ENCODE peak calls at places on chromosome 12, in four cellular contexts. One of them, this sample, is unnamed.
A peak's percentile ranks its signal among the peaks of the same experiment; 100 is the strongest.

GRCh38 chr12:18340186-18340585 is 78.9 kb downstream of the PIK3C2G start:
- DNase-seq in activated T-cell treated with anti-CD3 and anti-CD28 coated beads, Interleukin-2, amount 50 U/mL, for 72 hours: no peak
- DNase-seq in omental fat pad: no peak
- DNase-seq in stimulated activated CD8-positive, alpha-beta memory T cell treated with anti-CD3 and anti-CD28 coated beads, Interleukin-12 subunit alpha, Interleukin-12 subunit beta, amount 100 ng/mL, for 4 hours: no peak
- DNase-seq in this sample: no peak

GRCh38 chr12:52307836-52308806 is 13.1 kb downstream of the KRT83 start:
- DNase-seq in activated T-cell treated with anti-CD3 and anti-CD28 coated beads, Interleukin-2, amount 50 U/mL, for 72 hours: peak; percentile 66
- DNase-seq in omental fat pad: no peak
- DNase-seq in stimulated activated CD8-positive, alpha-beta memory T cell treated with anti-CD3 and anti-CD28 coated beads, Interleukin-12 subunit alpha, Interleukin-12 subunit beta, amount 100 ng/mL, for 4 hours: no peak
- DNase-seq in this sample: peak; percentile 65

GRCh38 chr12:48002179-48002601 is 2.1 kb downstream of the COL2A1 start:
- DNase-seq in activated T-cell treated with anti-CD3 and anti-CD28 coated beads, Interleukin-2, amount 50 U/mL, for 72 hours: no peak
- DNase-seq in omental fat pad: no peak
- DNase-seq in stimulated activated CD8-positive, alpha-beta memory T cell treated with anti-CD3 and anti-CD28 coated beads, Interleukin-12 subunit alpha, Interleukin-12 subunit beta, amount 100 ng/mL, for 4 hours: no peak
- DNase-seq in this sample: no peak

GRCh38 chr12:57101892-57102695 is 9.1 kb downstream of the STAT6 start:
- DNase-seq in stimulated activated CD8-positive, alpha-beta memory T cell treated with anti-CD3 and anti-CD28 coated beads, Interleukin-12 subunit alpha, Interleukin-12 subunit beta, amount 100 ng/mL, for 4 hours: no peak
- DNase-seq in omental fat pad: no peak
- DNase-seq in activated T-cell treated with anti-CD3 and anti-CD28 coated beads, Interleukin-2, amount 50 U/mL, for 72 hours: no peak
- DNase-seq in this sample: no peak

GRCh38 chr12:118193477-118193876 is 57.6 kb downstream of the PEBP1 start:
- DNase-seq in activated T-cell treated with anti-CD3 and anti-CD28 coated beads, Interleukin-2, amount 50 U/mL, for 72 hours: no peak
- DNase-seq in stimulated activated CD8-positive, alpha-beta memory T cell treated with anti-CD3 and anti-CD28 coated beads, Interleukin-12 subunit alpha, Interleukin-12 subunit beta, amount 100 ng/mL, for 4 hours: no peak
- DNase-seq in omental fat pad: no peak
- DNase-seq in this sample: no peak

GRCh38 chr12:105588126-105588525 is 257.6 kb downstream of the C12orf75 start:
- DNase-seq in omental fat pad: no peak
- DNase-seq in activated T-cell treated with anti-CD3 and anti-CD28 coated beads, Interleukin-2, amount 50 U/mL, for 72 hours: no peak
- DNase-seq in stimulated activated CD8-positive, alpha-beta memory T cell treated with anti-CD3 and anti-CD28 coated beads, Interleukin-12 subunit alpha, Interleukin-12 subunit beta, amount 100 ng/mL, for 4 hours: no peak
- DNase-seq in this sample: no peak

GRCh38 chr12:91852646-91853045 is 293.0 kb downstream of the BTG1 start:
- DNase-seq in omental fat pad: no peak
- DNase-seq in stimulated activated CD8-positive, alpha-beta memory T cell treated with anti-CD3 and anti-CD28 coated beads, Interleukin-12 subunit alpha, Interleukin-12 subunit beta, amount 100 ng/mL, for 4 hours: no peak
- DNase-seq in activated T-cell treated with anti-CD3 and anti-CD28 coated beads, Interleukin-2, amount 50 U/mL, for 72 hours: no peak
- DNase-seq in this sample: no peak

GRCh38 chr12:109912790-109913189 is 12.7 kb downstream of the TCHP start:
- DNase-seq in stimulated activated CD8-positive, alpha-beta memory T cell treated with anti-CD3 and anti-CD28 coated beads, Interleukin-12 subunit alpha, Interleukin-12 subunit beta, amount 100 ng/mL, for 4 hours: no peak
- DNase-seq in activated T-cell treated with anti-CD3 and anti-CD28 coated beads, Interleukin-2, amount 50 U/mL, for 72 hours: no peak
- DNase-seq in omental fat pad: no peak
- DNase-seq in this sample: no peak

GRCh38 chr12:89544730-89545184 is 18.9 kb upstream of the POC1B start:
- DNase-seq in activated T-cell treated with anti-CD3 and anti-CD28 coated beads, Interleukin-2, amount 50 U/mL, for 72 hours: no peak
- DNase-seq in omental fat pad: no peak
- DNase-seq in stimulated activated CD8-positive, alpha-beta memory T cell treated with anti-CD3 and anti-CD28 coated beads, Interleukin-12 subunit alpha, Interleukin-12 subunit beta, amount 100 ng/mL, for 4 hours: no peak
- DNase-seq in this sample: no peak

GRCh38 chr12:42607584-42607984 is 18.0 kb upstream of the PRICKLE1 start:
- DNase-seq in activated T-cell treated with anti-CD3 and anti-CD28 coated beads, Interleukin-2, amount 50 U/mL, for 72 hours: no peak
- DNase-seq in omental fat pad: no peak
- DNase-seq in stimulated activated CD8-positive, alpha-beta memory T cell treated with anti-CD3 and anti-CD28 coated beads, Interleukin-12 subunit alpha, Interleukin-12 subunit beta, amount 100 ng/mL, for 4 hours: no peak
- DNase-seq in this sample: no peak

GRCh38 chr12:31582155-31582554 is 8.8 kb downstream of the DENND5B start:
- DNase-seq in activated T-cell treated with anti-CD3 and anti-CD28 coated beads, Interleukin-2, amount 50 U/mL, for 72 hours: no peak
- DNase-seq in omental fat pad: no peak
- DNase-seq in stimulated activated CD8-positive, alpha-beta memory T cell treated with anti-CD3 and anti-CD28 coated beads, Interleukin-12 subunit alpha, Interleukin-12 subunit beta, amount 100 ng/mL, for 4 hours: no peak
- DNase-seq in this sample: no peak

GRCh38 chr12:125239563-125239962 is 174.3 kb downstream of the AACS start:
- DNase-seq in activated T-cell treated with anti-CD3 and anti-CD28 coated beads, Interleukin-2, amount 50 U/mL, for 72 hours: no peak
- DNase-seq in stimulated activated CD8-positive, alpha-beta memory T cell treated with anti-CD3 and anti-CD28 coated beads, Interleukin-12 subunit alpha, Interleukin-12 subunit beta, amount 100 ng/mL, for 4 hours: no peak
- DNase-seq in omental fat pad: no peak
- DNase-seq in this sample: no peak

GRCh38 chr12:2324375-2324774 is 271.6 kb downstream of the CACNA1C start:
- DNase-seq in omental fat pad: no peak
- DNase-seq in stimulated activated CD8-positive, alpha-beta memory T cell treated with anti-CD3 and anti-CD28 coated beads, Interleukin-12 subunit alpha, Interleukin-12 subunit beta, amount 100 ng/mL, for 4 hours: no peak
- DNase-seq in activated T-cell treated with anti-CD3 and anti-CD28 coated beads, Interleukin-2, amount 50 U/mL, for 72 hours: no peak
- DNase-seq in this sample: no peak

GRCh38 chr12:25194211-25194610 is 749 bp downstream of the DNAI7 start:
- DNase-seq in stimulated activated CD8-positive, alpha-beta memory T cell treated with anti-CD3 and anti-CD28 coated beads, Interleukin-12 subunit alpha, Interleukin-12 subunit beta, amount 100 ng/mL, for 4 hours: no peak
- DNase-seq in omental fat pad: no peak
- DNase-seq in activated T-cell treated with anti-CD3 and anti-CD28 coated beads, Interleukin-2, amount 50 U/mL, for 72 hours: no peak
- DNase-seq in this sample: no peak

GRCh38 chr12:42039146-42039545 is 105.5 kb downstream of the GXYLT1 start:
- DNase-seq in stimulated activated CD8-positive, alpha-beta memory T cell treated with anti-CD3 and anti-CD28 coated beads, Interleukin-12 subunit alpha, Interleukin-12 subunit beta, amount 100 ng/mL, for 4 hours: no peak
- DNase-seq in activated T-cell treated with anti-CD3 and anti-CD28 coated beads, Interleukin-2, amount 50 U/mL, for 72 hours: no peak
- DNase-seq in omental fat pad: no peak
- DNase-seq in this sample: no peak

GRCh38 chr12:116443706-116444589 is 115.2 kb upstream of the MAP1LC3B2 start:
- DNase-seq in stimulated activated CD8-positive, alpha-beta memory T cell treated with anti-CD3 and anti-CD28 coated beads, Interleukin-12 subunit alpha, Interleukin-12 subunit beta, amount 100 ng/mL, for 4 hours: no peak
- DNase-seq in omental fat pad: no peak
- DNase-seq in activated T-cell treated with anti-CD3 and anti-CD28 coated beads, Interleukin-2, amount 50 U/mL, for 72 hours: peak; percentile 17
- DNase-seq in this sample: peak; percentile 20

GRCh38 chr12:15700595-15700994 is 88.6 kb downstream of the EPS8 start:
- DNase-seq in stimulated activated CD8-positive, alpha-beta memory T cell treated with anti-CD3 and anti-CD28 coated beads, Interleukin-12 subunit alpha, Interleukin-12 subunit beta, amount 100 ng/mL, for 4 hours: no peak
- DNase-seq in activated T-cell treated with anti-CD3 and anti-CD28 coated beads, Interleukin-2, amount 50 U/mL, for 72 hours: no peak
- DNase-seq in omental fat pad: no peak
- DNase-seq in this sample: no peak

GRCh38 chr12:52148541-52149181 is 43.2 kb downstream of the KRT80 start:
- DNase-seq in activated T-cell treated with anti-CD3 and anti-CD28 coated beads, Interleukin-2, amount 50 U/mL, for 72 hours: no peak
- DNase-seq in stimulated activated CD8-positive, alpha-beta memory T cell treated with anti-CD3 and anti-CD28 coated beads, Interleukin-12 subunit alpha, Interleukin-12 subunit beta, amount 100 ng/mL, for 4 hours: no peak
- DNase-seq in omental fat pad: no peak
- DNase-seq in this sample: no peak

GRCh38 chr12:43318002-43318401 is 234.0 kb downstream of the ADAMTS20 start:
- DNase-seq in omental fat pad: no peak
- DNase-seq in stimulated activated CD8-positive, alpha-beta memory T cell treated with anti-CD3 and anti-CD28 coated beads, Interleukin-12 subunit alpha, Interleukin-12 subunit beta, amount 100 ng/mL, for 4 hours: no peak
- DNase-seq in activated T-cell treated with anti-CD3 and anti-CD28 coated beads, Interleukin-2, amount 50 U/mL, for 72 hours: no peak
- DNase-seq in this sample: no peak

GRCh38 chr12:66154776-66155175 is 15.0 kb downstream of the TMBIM4 start:
- DNase-seq in activated T-cell treated with anti-CD3 and anti-CD28 coated beads, Interleukin-2, amount 50 U/mL, for 72 hours: no peak
- DNase-seq in omental fat pad: no peak
- DNase-seq in stimulated activated CD8-positive, alpha-beta memory T cell treated with anti-CD3 and anti-CD28 coated beads, Interleukin-12 subunit alpha, Interleukin-12 subunit beta, amount 100 ng/mL, for 4 hours: no peak
- DNase-seq in this sample: no peak

GRCh38 chr12:122669397-122670070 is 33.6 kb downstream of the HCAR2 start:
- DNase-seq in activated T-cell treated with anti-CD3 and anti-CD28 coated beads, Interleukin-2, amount 50 U/mL, for 72 hours: no peak
- DNase-seq in stimulated activated CD8-positive, alpha-beta memory T cell treated with anti-CD3 and anti-CD28 coated beads, Interleukin-12 subunit alpha, Interleukin-12 subunit beta, amount 100 ng/mL, for 4 hours: no peak
- DNase-seq in omental fat pad: peak; percentile 43
- DNase-seq in this sample: no peak

GRCh38 chr12:84329933-84330332 is 582.7 kb downstream of the SLC6A15 start:
- DNase-seq in stimulated activated CD8-positive, alpha-beta memory T cell treated with anti-CD3 and anti-CD28 coated beads, Interleukin-12 subunit alpha, Interleukin-12 subunit beta, amount 100 ng/mL, for 4 hours: no peak
- DNase-seq in activated T-cell treated with anti-CD3 and anti-CD28 coated beads, Interleukin-2, amount 50 U/mL, for 72 hours: no peak
- DNase-seq in omental fat pad: no peak
- DNase-seq in this sample: no peak

GRCh38 chr12:128613821-128614220 is 209.9 kb downstream of the SLC15A4 start:
- DNase-seq in stimulated activated CD8-positive, alpha-beta memory T cell treated with anti-CD3 and anti-CD28 coated beads, Interleukin-12 subunit alpha, Interleukin-12 subunit beta, amount 100 ng/mL, for 4 hours: no peak
- DNase-seq in activated T-cell treated with anti-CD3 and anti-CD28 coated beads, Interleukin-2, amount 50 U/mL, for 72 hours: no peak
- DNase-seq in omental fat pad: no peak
- DNase-seq in this sample: no peak

GRCh38 chr12:110403975-110404675 is 617 bp upstream of the ANAPC7 start:
- DNase-seq in omental fat pad: peak; percentile 55
- DNase-seq in activated T-cell treated with anti-CD3 and anti-CD28 coated beads, Interleukin-2, amount 50 U/mL, for 72 hours: peak; percentile 82
- DNase-seq in stimulated activated CD8-positive, alpha-beta memory T cell treated with anti-CD3 and anti-CD28 coated beads, Interleukin-12 subunit alpha, Interleukin-12 subunit beta, amount 100 ng/mL, for 4 hours: peak; percentile 58
- DNase-seq in this sample: peak; percentile 83

GRCh38 chr12:13042666-13043230 is 1.4 kb upstream of the FAM234B start:
- DNase-seq in activated T-cell treated with anti-CD3 and anti-CD28 coated beads, Interleukin-2, amount 50 U/mL, for 72 hours: no peak
- DNase-seq in stimulated activated CD8-positive, alpha-beta memory T cell treated with anti-CD3 and anti-CD28 coated beads, Interleukin-12 subunit alpha, Interleukin-12 subunit beta, amount 100 ng/mL, for 4 hours: no peak
- DNase-seq in omental fat pad: no peak
- DNase-seq in this sample: no peak

GRCh38 chr12:62862259-62862881 is 72.6 kb downstream of the PPM1H start:
- DNase-seq in omental fat pad: no peak
- DNase-seq in activated T-cell treated with anti-CD3 and anti-CD28 coated beads, Interleukin-2, amount 50 U/mL, for 72 hours: no peak
- DNase-seq in stimulated activated CD8-positive, alpha-beta memory T cell treated with anti-CD3 and anti-CD28 coated beads, Interleukin-12 subunit alpha, Interleukin-12 subunit beta, amount 100 ng/mL, for 4 hours: no peak
- DNase-seq in this sample: no peak

GRCh38 chr12:14998941-14999340 is 26.1 kb downstream of the PDE6H start:
- DNase-seq in stimulated activated CD8-positive, alpha-beta memory T cell treated with anti-CD3 and anti-CD28 coated beads, Interleukin-12 subunit alpha, Interleukin-12 subunit beta, amount 100 ng/mL, for 4 hours: no peak
- DNase-seq in omental fat pad: no peak
- DNase-seq in activated T-cell treated with anti-CD3 and anti-CD28 coated beads, Interleukin-2, amount 50 U/mL, for 72 hours: no peak
- DNase-seq in this sample: no peak

GRCh38 chr12:117861691-117862090 is 107.1 kb downstream of the KSR2 start:
- DNase-seq in activated T-cell treated with anti-CD3 and anti-CD28 coated beads, Interleukin-2, amount 50 U/mL, for 72 hours: no peak
- DNase-seq in omental fat pad: no peak
- DNase-seq in stimulated activated CD8-positive, alpha-beta memory T cell treated with anti-CD3 and anti-CD28 coated beads, Interleukin-12 subunit alpha, Interleukin-12 subunit beta, amount 100 ng/mL, for 4 hours: no peak
- DNase-seq in this sample: no peak

GRCh38 chr12:40693503-40693863 is 1.2 kb downstream of the CNTN1 start:
- DNase-seq in omental fat pad: no peak
- DNase-seq in stimulated activated CD8-positive, alpha-beta memory T cell treated with anti-CD3 and anti-CD28 coated beads, Interleukin-12 subunit alpha, Interleukin-12 subunit beta, amount 100 ng/mL, for 4 hours: no peak
- DNase-seq in activated T-cell treated with anti-CD3 and anti-CD28 coated beads, Interleukin-2, amount 50 U/mL, for 72 hours: no peak
- DNase-seq in this sample: no peak

GRCh38 chr12:28568083-28568482 is 377.8 kb downstream of the CCDC91 start:
- DNase-seq in omental fat pad: no peak
- DNase-seq in stimulated activated CD8-positive, alpha-beta memory T cell treated with anti-CD3 and anti-CD28 coated beads, Interleukin-12 subunit alpha, Interleukin-12 subunit beta, amount 100 ng/mL, for 4 hours: no peak
- DNase-seq in activated T-cell treated with anti-CD3 and anti-CD28 coated beads, Interleukin-2, amount 50 U/mL, for 72 hours: no peak
- DNase-seq in this sample: no peak

GRCh38 chr12:54370218-54370730 is 6.0 kb upstream of the GPR84 start:
- DNase-seq in activated T-cell treated with anti-CD3 and anti-CD28 coated beads, Interleukin-2, amount 50 U/mL, for 72 hours: peak; percentile 45
- DNase-seq in stimulated activated CD8-positive, alpha-beta memory T cell treated with anti-CD3 and anti-CD28 coated beads, Interleukin-12 subunit alpha, Interleukin-12 subunit beta, amount 100 ng/mL, for 4 hours: no peak
- DNase-seq in omental fat pad: no peak
- DNase-seq in this sample: peak; percentile 34

GRCh38 chr12:6825398-6826124 is 2.6 kb upstream of the P3H3 start:
- DNase-seq in omental fat pad: peak; percentile 76
- DNase-seq in stimulated activated CD8-positive, alpha-beta memory T cell treated with anti-CD3 and anti-CD28 coated beads, Interleukin-12 subunit alpha, Interleukin-12 subunit beta, amount 100 ng/mL, for 4 hours: peak; percentile 55
- DNase-seq in activated T-cell treated with anti-CD3 and anti-CD28 coated beads, Interleukin-2, amount 50 U/mL, for 72 hours: peak; percentile 84
- DNase-seq in this sample: peak; percentile 90

GRCh38 chr12:88448337-88448944 is 131.8 kb downstream of the KITLG start:
- DNase-seq in omental fat pad: no peak
- DNase-seq in activated T-cell treated with anti-CD3 and anti-CD28 coated beads, Interleukin-2, amount 50 U/mL, for 72 hours: no peak
- DNase-seq in stimulated activated CD8-positive, alpha-beta memory T cell treated with anti-CD3 and anti-CD28 coated beads, Interleukin-12 subunit alpha, Interleukin-12 subunit beta, amount 100 ng/mL, for 4 hours: no peak
- DNase-seq in this sample: no peak

GRCh38 chr12:69872804-69873203 is 47.8 kb downstream of the MYRFL start:
- DNase-seq in activated T-cell treated with anti-CD3 and anti-CD28 coated beads, Interleukin-2, amount 50 U/mL, for 72 hours: no peak
- DNase-seq in omental fat pad: no peak
- DNase-seq in stimulated activated CD8-positive, alpha-beta memory T cell treated with anti-CD3 and anti-CD28 coated beads, Interleukin-12 subunit alpha, Interleukin-12 subunit beta, amount 100 ng/mL, for 4 hours: no peak
- DNase-seq in this sample: no peak